ENCODE peak calls at places on chromosome 7, in five cellular contexts. R, A, V, I and W are unnamed samples. For H3K4me1, the result is how much of the 10 kb centered on the place peaks cover.

GRCh38 chr7:103446046-103446520 is at the start of gene SLC26A5:
- DNase-seq in V (no peak), R (no peak), I (no peak), A (peak), W (peak)

GRCh38 chr7:91228327-91228726 is 35.9 kb upstream of the FZD1 start:
- DNase-seq in I (no peak), V (peak), R (no peak), A (no peak), W (no peak)

GRCh38 chr7:129877146-129877792 is 75.5 kb downstream of the UBE2H start:
- DNase-seq in R (no peak), A (no peak), I (no peak), V (no peak), W (no peak)

GRCh38 chr7:150368884-150369739 is 490 bp downstream of the REPIN1 start:
- DNase-seq in I (peak), R (peak), V (peak), A (peak), W (peak)

GRCh38 chr7:3722396-3722846 is 421.4 kb downstream of the SDK1 start:
- DNase-seq in R (no peak), A (no peak), I (no peak), V (no peak), W (peak)

GRCh38 chr7:99839560-99840011 is 11.8 kb downstream of the CYP3A43 start:
- DNase-seq in R (no peak), A (no peak), I (no peak), V (no peak), W (no peak)

GRCh38 chr7:74619235-74619860 is 38.2 kb upstream of the GTF2I start:
- DNase-seq in V (no peak), R (no peak), I (no peak), A (no peak), W (no peak)

GRCh38 chr7:148688526-148688925 is 10.2 kb upstream of the CUL1 start:
- DNase-seq in I (no peak), R (no peak), V (no peak), A (no peak), W (no peak)

GRCh38 chr7:45978010-45978681 is 57.1 kb upstream of the IGFBP3 start:
- DNase-seq in V (peak), I (no peak), A (peak), R (peak), W (no peak)

GRCh38 chr7:132386249-132386681 is 190.0 kb downstream of the PLXNA4 start:
- DNase-seq in V (peak), R (no peak), A (peak), I (no peak), W (peak)

GRCh38 chr7:21108182-21108581 is 319.7 kb upstream of the SP4 start:
- DNase-seq in A (no peak), I (no peak), V (no peak), R (no peak), W (no peak)

GRCh38 chr7:1961776-1962276 is 270.9 kb downstream of the MAD1L1 start:
- DNase-seq in V (peak), R (no peak), I (no peak), A (no peak), W (no peak)

GRCh38 chr7:87218941-87219544 is 489 bp downstream of the TMEM243 start:
- DNase-seq in R (peak), V (no peak), A (peak), I (peak), W (peak)

GRCh38 chr7:74452748-74453320 is 872 bp upstream of the GTF2IRD1 start:
- DNase-seq in I (peak), R (peak), V (peak), A (no peak), W (no peak)

GRCh38 chr7:13886356-13886755 is 103.1 kb downstream of the ETV1 start:
- DNase-seq in A (no peak), V (no peak), I (no peak), R (no peak), W (no peak)

GRCh38 chr7:44249639-44250234 is 49.0 kb downstream of the YKT6 start:
- DNase-seq in R (no peak), I (no peak), V (no peak), A (no peak), W (no peak)

GRCh38 chr7:82163586-82163985 is 280.0 kb downstream of the CACNA2D1 start:
- DNase-seq in V (no peak), I (no peak), R (no peak), A (no peak), W (no peak)

GRCh38 chr7:98151884-98152283 is 45.2 kb downstream of the LMTK2 start:
- DNase-seq in R (no peak), I (no peak), A (no peak), V (no peak), W (no peak)

GRCh38 chr7:79284226-79284625 is 169.2 kb downstream of the MAGI2 start:
- DNase-seq in R (no peak), A (no peak), V (no peak), I (no peak), W (no peak)

GRCh38 chr7:107069457-107069856 is 25.0 kb downstream of the PRKAR2B start:
- DNase-seq in V (no peak), A (no peak), I (no peak), R (peak), W (no peak)

GRCh38 chr7:112266141-112266540 is 59.6 kb downstream of the ZNF277 start:
- DNase-seq in A (no peak), V (no peak), R (no peak), I (no peak), W (no peak)

GRCh38 chr7:30034501-30034900 is 6.3 kb downstream of the PLEKHA8 start:
- DNase-seq in R (no peak), V (no peak), I (no peak), A (no peak), W (no peak)

GRCh38 chr7:151058766-151059361 is 525 bp upstream of the SLC4A2 start:
- DNase-seq in A (no peak), V (peak), I (no peak), R (no peak), W (peak)

GRCh38 chr7:44279731-44280505 is 45.5 kb downstream of the CAMK2B start:
- DNase-seq in R (peak), V (no peak), A (peak), I (peak), W (peak)

GRCh38 chr7:47342646-47343045 is 239.3 kb downstream of the TNS3 start:
- DNase-seq in A (no peak), R (no peak), V (no peak), I (no peak), W (peak)

GRCh38 chr7:124752310-124752709 is 13.3 kb downstream of the GPR37 start:
- DNase-seq in A (no peak), I (no peak), R (no peak), V (no peak), W (no peak)

GRCh38 chr7:50229964-50230363 is 74.6 kb upstream of the IKZF1 start:
- DNase-seq in A (no peak), R (no peak), V (no peak), I (no peak), W (no peak)

GRCh38 chr7:159115601-159116501 is 28.8 kb downstream of the VIPR2 start:
- DNase-seq in V (no peak), I (peak), R (no peak), A (no peak), W (peak)

GRCh38 chr7:69517985-69518731 is 80.1 kb upstream of the AUTS2 start:
- DNase-seq in R (no peak), I (no peak), A (peak), V (no peak), W (no peak)

GRCh38 chr7:153193144-153193595 is 433.6 kb downstream of the ACTR3B start:
- DNase-seq in V (no peak), I (peak), R (no peak), A (peak), W (no peak)

GRCh38 chr7:26202019-26202985 is 757 bp downstream of the CBX3 start:
- DNase-seq in A (peak), R (peak), V (peak), I (peak), W (peak)

GRCh38 chr7:43211276-43211675 is 98.8 kb downstream of the HECW1 start:
- DNase-seq in V (no peak), I (no peak), A (no peak), R (no peak), W (no peak)

GRCh38 chr7:151280388-151281019 is 32.0 kb upstream of the SMARCD3 start:
- DNase-seq in I (no peak), A (no peak), V (no peak), R (no peak), W (no peak)

GRCh38 chr7:44103941-44104879 is at the start of gene AEBP1:
- DNase-seq in A (no peak), R (no peak), V (peak), I (peak), W (peak)

GRCh38 chr7:1987084-1987535 is 245.6 kb downstream of the MAD1L1 start:
- DNase-seq in R (no peak), I (no peak), A (no peak), V (no peak), W (no peak)

GRCh38 chr7:69422473-69423102 is 175.7 kb upstream of the AUTS2 start:
- DNase-seq in V (no peak), A (no peak), I (no peak), R (no peak), W (peak)

GRCh38 chr7:114823290-114823689 is 98.6 kb upstream of the MDFIC start:
- DNase-seq in V (no peak), A (no peak), I (no peak), R (no peak), W (no peak)

DNA sequence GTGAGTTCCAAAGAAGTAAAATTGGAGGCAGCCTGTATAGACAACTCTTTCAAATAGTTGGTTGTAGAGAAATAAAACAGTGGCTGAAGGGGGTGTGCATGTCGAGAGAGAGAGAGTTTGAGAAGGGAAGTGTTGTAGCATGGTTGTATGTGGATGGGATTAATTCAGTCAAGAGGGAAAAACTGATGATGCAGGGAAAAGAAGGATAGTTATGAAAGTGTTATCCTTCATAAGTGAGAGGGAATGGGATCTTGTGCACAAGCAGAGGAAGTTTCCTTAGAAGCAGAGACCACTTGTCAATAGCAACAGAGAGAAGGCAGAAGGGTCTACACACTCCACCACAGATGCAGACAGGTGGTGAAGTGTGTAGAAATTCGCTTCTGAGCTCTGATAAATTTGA is 30.0 kb upstream of the BPGM start:
- DNase-seq in V (no peak), R (no peak), I (no peak), A (no peak), W (no peak)
- H3K4me1 ChIP-seq in V (under half), R (under half), I (under half), A (under half), W (under half)

DNA sequence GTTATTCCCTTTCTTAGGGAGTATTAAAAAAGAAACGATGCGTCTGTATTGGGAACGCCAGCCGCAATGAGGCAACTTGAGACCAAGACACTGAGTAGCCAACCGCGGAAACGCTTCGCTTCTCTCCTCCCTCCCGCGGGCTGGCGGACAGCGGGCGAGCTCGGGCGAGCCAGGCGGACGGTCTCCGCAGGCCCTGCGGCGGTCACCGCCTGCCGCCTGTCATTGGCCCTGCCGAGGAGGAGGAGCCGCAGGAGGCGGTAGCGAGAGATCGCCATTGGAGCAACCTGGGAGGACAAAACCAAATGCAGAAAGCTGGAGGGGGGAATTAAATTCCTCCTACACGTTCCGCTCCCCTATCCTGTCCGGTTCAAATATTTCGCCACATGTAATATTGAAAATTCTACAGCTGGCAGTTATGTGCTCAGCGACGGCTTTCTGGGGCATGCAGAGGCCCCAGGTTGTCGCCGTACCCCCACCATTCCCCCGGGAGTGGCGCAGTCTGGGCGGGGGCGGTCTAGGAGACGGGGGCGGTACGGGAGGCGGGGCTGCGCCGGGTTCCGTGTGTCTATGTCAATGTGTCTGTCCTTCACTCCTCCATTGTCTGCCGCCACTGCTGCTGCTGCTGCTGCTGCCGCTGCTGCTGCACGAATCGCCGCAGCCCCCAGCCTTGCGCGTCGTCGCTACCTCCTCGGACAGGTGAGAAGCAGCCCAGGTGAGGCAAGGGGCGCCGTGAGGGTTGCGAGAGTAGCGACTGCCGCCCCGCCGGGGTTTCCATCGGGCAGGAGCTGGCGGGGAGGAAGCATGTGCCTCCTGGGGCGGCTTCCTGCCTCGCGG is at the start of the genes ANKMY2 and BZW2:
- DNase-seq in I (peak), V (peak), A (peak), R (peak), W (peak)
- TF ChIP-seq POLR2A in I (peak), V (peak), A (peak), R (peak), W (peak)

GRCh38 chr7:88759216-88759955 is at the start of gene ZNF804B:
- DNase-seq in I (peak), R (peak), V (peak), A (peak), W (peak)
- H3K4me3 ChIP-seq in I (no peak), R (no peak), V (peak), A (peak), W (no peak)

DNA sequence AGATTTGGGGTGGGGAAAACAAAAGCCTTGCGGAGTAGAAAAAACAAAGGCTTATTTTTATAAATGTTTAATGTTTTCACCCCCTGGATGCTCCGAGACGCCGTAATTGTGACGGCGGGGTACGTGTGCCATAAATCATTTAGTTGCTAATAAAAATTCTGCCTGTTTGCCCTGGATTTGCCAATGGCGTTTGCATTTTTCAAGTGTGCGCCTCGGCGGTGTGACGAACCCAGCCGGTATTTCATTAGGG is 2.5 kb upstream of the TNRC18 start:
- DNase-seq in A (no peak), I (no peak), V (peak), R (peak), W (no peak)
- H3K4me1 ChIP-seq in A (under half), I (under half), V (under half), R (under half), W (half or more)

GRCh38 chr7:157785021-157785441 is 448.2 kb downstream of the DNAJB6 start:
- DNase-seq in A (no peak), I (no peak), V (no peak), R (no peak), W (peak)

GRCh38 chr7:157787275-157787701 is 450.5 kb downstream of the DNAJB6 start:
- DNase-seq in R (no peak), A (no peak), V (no peak), I (no peak), W (peak)

GRCh38 chr7:157788573-157788972 is 451.8 kb downstream of the DNAJB6 start:
- DNase-seq in V (no peak), R (no peak), A (no peak), I (no peak), W (no peak)

GRCh38 chr7:157785486-157786186 is 448.8 kb downstream of the DNAJB6 start:
- DNase-seq in V (no peak), I (no peak), R (no peak), A (no peak), W (peak)

DNA sequence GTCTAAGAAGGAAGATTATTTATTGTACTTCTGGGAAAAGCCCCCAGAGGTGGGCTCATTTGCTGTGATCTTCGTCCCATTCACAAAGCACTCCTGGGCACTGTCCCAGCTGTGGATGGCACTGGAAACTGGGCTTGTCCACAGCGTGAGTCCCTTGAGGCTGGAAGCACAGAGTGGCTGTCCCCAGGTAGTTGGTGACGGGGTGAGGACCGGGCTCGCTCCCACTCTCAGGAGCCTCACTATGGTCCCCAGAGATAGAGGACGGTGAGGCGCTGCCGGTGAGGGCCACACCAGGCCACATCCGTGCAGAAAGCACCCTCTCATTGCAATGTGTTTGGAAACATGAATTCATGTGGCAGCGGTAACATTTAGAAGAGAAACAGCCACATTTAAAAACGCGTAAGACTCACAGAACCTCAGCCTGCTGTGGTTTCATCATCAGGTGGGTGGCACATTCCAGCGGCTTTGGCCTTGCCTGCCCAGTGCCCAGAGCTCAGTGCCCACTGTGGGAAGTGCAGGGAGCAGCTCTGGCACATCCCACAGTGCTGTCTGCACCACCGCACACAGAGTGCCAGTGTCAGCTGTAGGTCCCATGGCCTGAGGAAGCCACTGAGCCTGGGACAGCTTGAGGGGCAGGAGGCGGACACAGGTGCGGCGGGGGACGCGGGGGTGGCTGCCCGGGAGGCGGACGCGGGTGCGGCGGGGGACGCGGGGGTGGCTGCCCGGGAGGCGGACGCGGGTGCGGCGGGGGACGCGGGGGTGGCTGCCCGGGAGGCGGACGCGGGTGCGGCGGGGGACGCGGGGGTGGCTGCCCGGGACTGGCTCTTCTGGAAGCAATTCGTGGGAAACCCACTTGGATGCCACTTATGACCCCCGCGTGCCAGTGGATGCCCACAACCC is 449.8 kb downstream of the DNAJB6 start:
- DNase-seq in V (no peak), I (no peak), R (no peak), A (no peak), W (peak)
- TF ChIP-seq POLR2A in V (no peak), I (no peak), R (no peak), A (no peak), W (no peak)

DNA sequence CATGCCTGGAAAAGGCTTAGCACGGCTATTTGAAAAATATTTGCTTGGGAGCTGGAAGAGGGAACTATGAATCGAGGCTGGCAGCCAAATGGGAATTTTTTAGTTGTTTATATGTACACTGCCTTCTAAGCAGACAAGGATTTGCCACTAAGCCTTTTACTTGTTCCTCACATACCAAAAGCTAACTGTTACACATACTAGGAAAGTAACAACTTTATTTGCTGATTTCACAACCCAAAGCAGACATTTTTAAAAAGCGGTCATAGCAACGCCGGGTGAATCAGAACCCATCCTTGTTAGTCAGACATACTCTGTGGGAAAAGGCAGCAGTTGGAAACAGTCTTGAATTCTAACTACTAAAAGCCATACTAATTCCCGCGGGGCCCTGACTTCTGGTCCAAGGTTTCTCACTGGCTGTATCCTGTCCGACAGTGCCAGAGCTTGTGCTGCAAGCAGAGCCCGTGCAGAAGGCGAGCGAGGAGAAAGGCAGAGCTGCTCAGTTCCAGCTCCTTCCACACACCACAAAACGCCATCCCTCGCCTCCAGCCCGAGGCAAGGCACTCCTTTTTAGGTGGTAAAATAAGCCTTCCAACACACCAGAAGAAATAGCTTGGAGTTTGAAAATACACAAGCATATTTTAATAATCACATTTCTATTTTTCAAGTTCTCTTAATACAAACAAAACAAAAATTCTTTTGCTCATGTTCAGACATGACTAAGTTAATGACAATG is 89.2 kb downstream of the RNF216 start:
- DNase-seq in R (peak), A (no peak), V (peak), I (peak), W (peak)
- H3K4me3 ChIP-seq in R (no peak), A (no peak), V (peak), I (no peak), W (no peak)

DNA sequence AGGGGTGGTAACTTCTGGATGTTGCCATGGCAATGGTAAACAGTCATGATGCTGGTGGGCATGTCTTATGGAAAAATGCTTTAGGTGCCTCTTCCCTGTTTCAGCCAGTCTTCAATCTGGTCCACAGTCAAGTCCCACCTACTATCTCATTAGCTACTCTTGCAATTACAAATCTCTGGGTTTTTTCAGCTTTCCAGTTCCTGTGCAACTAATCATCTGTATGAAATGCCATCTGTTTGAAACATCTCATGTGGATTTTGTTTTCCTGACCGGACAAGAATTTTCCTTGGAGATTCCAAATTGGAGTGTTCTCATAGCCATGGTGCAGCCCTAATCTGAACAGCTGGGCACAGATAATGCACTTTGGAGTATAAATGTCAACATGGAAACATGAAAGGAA is 41.3 kb upstream of the CALN1 start:
- DNase-seq in I (no peak), R (no peak), V (no peak), A (no peak), W (no peak)
- H3K4me1 ChIP-seq in I (under half), R (under half), V (under half), A (under half), W (under half)